ENCODE peak calls at places on chromosomes 6 and 20, in five cellular contexts. O is stomach, W is A549, U is upper lobe of left lung, N is ovary. A is an unnamed sample.

GRCh38 chr20:23609486-23610109 is 3.9 kb upstream of the CST9 start:
- DNase-seq in O (no peak), W (no peak), U (no peak), N (no peak), A (no peak)

GRCh38 chr6:5425267-5425666 is 164.0 kb downstream of the FARS2 start:
- DNase-seq in O (no peak), W (no peak), U (no peak), N (no peak), A (no peak)

GRCh38 chr20:33673411-33674293 is 576 bp downstream of the NECAB3 start:
- DNase-seq in O (no peak), W (peak; percentile 64), U (peak; percentile 72), N (peak; percentile 60), A (no peak)

GRCh38 chr6:56618050-56618449 is 24.6 kb downstream of the DST start:
- DNase-seq in O (no peak), W (no peak), U (no peak), N (no peak), A (no peak)

GRCh38 chr20:41299899-41300298 is 17.6 kb downstream of the ZHX3 start:
- DNase-seq in O (no peak), W (no peak), U (no peak), N (no peak), A (no peak)

GRCh38 chr6:130282234-130282995 is 59.7 kb upstream of the SAMD3 start:
- DNase-seq in O (no peak), W (no peak), U (no peak), N (no peak), A (no peak)

GRCh38 chr20:46587986-46588385 is 37.5 kb upstream of the OCSTAMP start:
- DNase-seq in O (no peak), W (no peak), U (peak; percentile 24), N (no peak), A (no peak)

GRCh38 chr6:38404900-38405556 is 234.7 kb downstream of the BTBD9 start:
- DNase-seq in O (no peak), W (no peak), U (no peak), N (no peak), A (no peak)

GRCh38 chr6:156563710-156564109 is 213.5 kb upstream of the ARID1B start:
- DNase-seq in O (no peak), W (no peak), U (no peak), N (no peak), A (no peak)

GRCh38 chr6:2396856-2397640 is 151.6 kb upstream of the GMDS start:
- DNase-seq in O (no peak), W (no peak), U (no peak), N (no peak), A (no peak)

GRCh38 chr20:50467618-50468373 is 42.4 kb upstream of the PTPN1 start:
- DNase-seq in O (peak; percentile 36), W (peak; percentile 49), U (no peak), N (peak; percentile 45), A (no peak)

GRCh38 chr20:32315885-32316284 is 38.4 kb downstream of the KIF3B start:
- DNase-seq in O (no peak), W (no peak), U (no peak), N (no peak), A (no peak)

GRCh38 chr6:130385059-130385695 is 19.4 kb downstream of the TMEM200A start:
- DNase-seq in O (no peak), W (no peak), U (no peak), N (no peak), A (no peak)

GRCh38 chr6:100116409-100117194 is 122.6 kb upstream of the MCHR2 start:
- DNase-seq in O (no peak), W (peak; percentile 23), U (no peak), N (no peak), A (peak; percentile 12)

GRCh38 chr6:149855040-149855654 is 9.0 kb downstream of the LRP11 start:
- DNase-seq in O (peak; percentile 42), W (peak; percentile 45), U (no peak), N (no peak), A (no peak)

GRCh38 chr6:149897855-149898744 is at the start of gene RAET1E:
- DNase-seq in O (no peak), W (no peak), U (peak; percentile 30), N (no peak), A (peak; percentile 31)

GRCh38 chr6:150622941-150623874 is 23.5 kb downstream of the PLEKHG1 start:
- DNase-seq in O (no peak), W (no peak), U (no peak), N (no peak), A (no peak)

GRCh38 chr20:13322621-13323020 is 101.5 kb downstream of the ISM1 start:
- DNase-seq in O (no peak), W (no peak), U (no peak), N (no peak), A (no peak)

GRCh38 chr6:134984821-134985220 is 34.9 kb upstream of the ALDH8A1 start:
- DNase-seq in O (no peak), W (no peak), U (no peak), N (no peak), A (no peak)

GRCh38 chr20:57250607-57251343 is 15.7 kb downstream of the BMP7 start:
- DNase-seq in O (no peak), W (no peak), U (peak; percentile 52), N (no peak), A (no peak)

GRCh38 chr6:81767163-81768000 is 14.9 kb upstream of the TENT5A start:
- DNase-seq in O (no peak), W (no peak), U (no peak), N (no peak), A (peak; percentile 33)

GRCh38 chr6:118372413-118372812 is 175.7 kb upstream of the PLN start:
- DNase-seq in O (no peak), W (no peak), U (no peak), N (no peak), A (no peak)

GRCh38 chr6:83867527-83868161 is 8.2 kb downstream of the CYB5R4 start:
- DNase-seq in O (peak; percentile 36), W (no peak), U (no peak), N (no peak), A (peak; percentile 36)

GRCh38 chr6:129393659-129394058 is 316.3 kb downstream of the ARHGAP18 start:
- DNase-seq in O (no peak), W (no peak), U (no peak), N (no peak), A (no peak)

GRCh38 chr6:105374010-105374420 is 28.9 kb downstream of the PREP start:
- DNase-seq in O (peak; percentile 40), W (no peak), U (no peak), N (no peak), A (no peak)

GRCh38 chr6:122832515-122833228 is 43.6 kb downstream of the SMPDL3A start:
- DNase-seq in O (no peak), W (no peak), U (no peak), N (no peak), A (no peak)

GRCh38 chr6:31559958-31560696 is 12.0 kb upstream of the LTA start:
- DNase-seq in O (no peak), W (no peak), U (no peak), N (peak; percentile 53), A (peak; percentile 56)

GRCh38 chr6:32886674-32887383 is 32.8 kb downstream of the PSMB9 start:
- DNase-seq in O (no peak), W (no peak), U (no peak), N (peak; percentile 64), A (no peak)

GRCh38 chr6:70241991-70242420 is 60.9 kb downstream of the COL9A1 start:
- DNase-seq in O (no peak), W (no peak), U (no peak), N (no peak), A (peak; percentile 52)

GRCh38 chr20:52200870-52201269 is 9.3 kb upstream of the ZFP64 start:
- DNase-seq in O (no peak), W (no peak), U (no peak), N (no peak), A (no peak)

GRCh38 chr6:90233994-90234393 is 62.6 kb downstream of the BACH2 start:
- DNase-seq in O (no peak), W (no peak), U (no peak), N (no peak), A (peak; percentile 17)

GRCh38 chr6:37131104-37131959 is 38.6 kb upstream of the PIM1 start:
- DNase-seq in O (peak; percentile 58), W (peak; percentile 37), U (no peak), N (no peak), A (peak; percentile 70)
- TF ChIP-seq EP300 in O (peak; percentile 71), W (no peak), U (no peak), N (no peak), A (peak; percentile 68)

GRCh38 chr20:25407311-25408169 is at the start of gene GINS1:
- DNase-seq in O (peak; percentile 80), W (peak; percentile 98), U (peak; percentile 92), N (peak; percentile 70), A (peak; percentile 85)
- TF ChIP-seq POLR2A in O (no peak), W (peak; percentile 67), U (no peak), N (no peak), A (peak; percentile 42)

GRCh38 chr6:17842014-17842776 is 135.5 kb upstream of the NUP153 start:
- DNase-seq in O (no peak), W (no peak), U (no peak), N (no peak), A (no peak)

GRCh38 chr6:17847203-17847602 is 140.2 kb downstream of the KIF13A start:
- DNase-seq in O (no peak), W (no peak), U (no peak), N (no peak), A (no peak)

GRCh38 chr6:17846762-17847161 is 140.0 kb upstream of the NUP153 start:
- DNase-seq in O (no peak), W (no peak), U (no peak), N (no peak), A (no peak)

GRCh38 chr6:17842934-17843821 is 136.5 kb upstream of the NUP153 start:
- DNase-seq in O (no peak), W (no peak), U (no peak), N (no peak), A (no peak)

DNA sequence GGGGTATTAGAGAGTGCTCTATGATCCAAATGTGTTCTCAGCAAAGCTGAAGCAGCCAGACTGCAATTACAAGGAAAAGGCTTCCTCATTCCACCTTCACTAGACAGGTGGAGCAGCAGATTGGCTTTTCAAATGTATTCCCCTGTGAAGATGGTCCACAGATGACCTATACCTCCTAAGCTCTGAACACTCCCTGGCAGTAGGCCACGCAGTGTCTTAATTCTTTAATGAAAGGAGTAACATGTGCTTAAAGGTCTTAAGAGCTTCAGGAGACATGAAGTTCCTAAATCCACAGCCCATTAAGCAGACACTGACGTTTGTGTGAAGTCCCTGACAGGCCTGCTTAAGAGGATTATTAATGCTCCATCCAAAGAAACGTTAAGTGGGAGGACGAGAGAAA is 138.9 kb upstream of the NUP153 start:
- DNase-seq in O (no peak), W (no peak), U (no peak), N (no peak), A (no peak)
- H3K4me3 ChIP-seq in O (no peak overlapping the region), W (no peak overlapping the region), U (no peak overlapping the region), N (no peak overlapping the region), A (no peak overlapping the region)

GRCh38 chr6:48027704-48028435 is 83.1 kb downstream of the PTCHD4 start:
- DNase-seq in O (no peak), W (no peak), U (no peak), N (no peak), A (no peak)

GRCh38 chr6:48021904-48022303 is 89.1 kb downstream of the PTCHD4 start:
- DNase-seq in O (no peak), W (no peak), U (no peak), N (no peak), A (no peak)

DNA sequence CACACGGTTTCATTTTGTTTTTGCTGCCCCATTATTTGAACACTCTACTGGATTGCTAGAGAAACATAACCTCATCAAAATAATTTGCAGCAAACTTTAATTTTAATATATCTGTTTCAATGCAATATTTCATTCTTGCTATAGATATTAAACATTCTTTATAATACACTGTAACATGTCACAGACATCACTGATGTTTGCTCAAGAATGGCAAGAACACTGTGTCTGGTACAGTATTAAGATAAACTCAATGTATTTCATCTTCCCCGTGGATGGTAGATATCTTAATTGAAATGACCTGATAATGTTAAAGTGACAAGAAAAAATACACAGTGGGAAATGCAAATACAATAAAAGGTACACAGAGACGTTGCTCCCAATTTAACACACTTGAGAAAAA is 86.0 kb downstream of the PTCHD4 start:
- DNase-seq in O (no peak), W (no peak), U (no peak), N (no peak), A (no peak)
- TF ChIP-seq EP300 in O (no peak), W (no peak), U (no peak), N (no peak), A (no peak)